ENCODE peak calls at places on chromosomes 16 and 17, in seven cellular contexts. D is EL; H is BJ; M is stimulated activated CD4-positive, alpha-beta T cell treated with anti-CD3 and anti-CD28 coated beads, Interleukin-1b, Interleukin-23, amount 100 ng/mL, for 48 hours; I is cardiac muscle cell; C is heart right ventricle; Z is AG09319. O is an unnamed sample.

GRCh38 chr17:37160940-37161339 is 212.2 kb downstream of the AATF start:
- DNase-seq in D (peak), H (no peak), M (no peak), I (peak), C (no peak), Z (no peak), O (no peak)

GRCh38 chr17:48998557-48999440 is 1.6 kb downstream of the IGF2BP1 start:
- DNase-seq in D (no peak), H (no peak), M (no peak), I (peak), C (no peak), Z (no peak), O (no peak)

GRCh38 chr17:6752068-6752909 is 3.6 kb upstream of the XAF1 start:
- DNase-seq in D (peak), H (peak), M (no peak), I (peak), C (peak), Z (peak), O (peak)

GRCh38 chr17:59754547-59754946 is 47.1 kb downstream of the VMP1 start:
- DNase-seq in D (peak), H (peak), M (no peak), I (peak), C (no peak), Z (peak), O (no peak)

GRCh38 chr16:74304835-74305176 is 8.2 kb downstream of the PSMD7 start:
- DNase-seq in D (no peak), H (no peak), M (no peak), I (no peak), C (no peak), Z (no peak), O (no peak)

GRCh38 chr17:71398706-71399620 is 721.9 kb upstream of the SOX9 start:
- DNase-seq in D (no peak), H (no peak), M (no peak), I (peak), C (no peak), Z (no peak), O (no peak)

GRCh38 chr17:79947351-79948031 is 88.2 kb downstream of the TBC1D16 start:
- DNase-seq in D (no peak), H (no peak), M (no peak), I (peak), C (no peak), Z (no peak), O (no peak)

GRCh38 chr17:48313096-48313495 is 116.9 kb downstream of the SKAP1 start:
- DNase-seq in D (no peak), H (no peak), M (no peak), I (no peak), C (no peak), Z (no peak), O (no peak)

GRCh38 chr16:80208015-80208414 is 332.8 kb upstream of the DYNLRB2 start:
- DNase-seq in D (no peak), H (no peak), M (no peak), I (no peak), C (no peak), Z (no peak), O (no peak)

GRCh38 chr16:22397459-22397858 is 23.0 kb upstream of the CDR2 start:
- DNase-seq in D (peak), H (peak), M (no peak), I (peak), C (no peak), Z (peak), O (no peak)

GRCh38 chr16:27199747-27200146 is 3.6 kb upstream of the KDM8 start:
- DNase-seq in D (peak), H (no peak), M (no peak), I (no peak), C (no peak), Z (no peak), O (no peak)

GRCh38 chr16:49200223-49200820 is 81.3 kb downstream of the CBLN1 start:
- DNase-seq in D (no peak), H (no peak), M (no peak), I (no peak), C (peak), Z (no peak), O (no peak)

GRCh38 chr16:87501117-87501516 is 8.3 kb upstream of the ZCCHC14 start:
- DNase-seq in D (no peak), H (no peak), M (no peak), I (no peak), C (no peak), Z (no peak), O (no peak)

O was measured in left colon.